ENCODE peak calls at places on chromosomes 3 and 15, in six cellular contexts. One of them, this sample, is unnamed.

GRCh38 chr3:147007736-147008245 is 398.6 kb downstream of the ZIC4 start:
- DNase-seq in trophoblast cell: peak; percentile 92
- DNase-seq in H9: no peak
- DNase-seq in neuronal stem cell: no peak
- DNase-seq in H1: no peak
- DNase-seq in IMR-90: no peak
- DNase-seq in this sample: no peak

GRCh38 chr3:188198001-188198400 is 44.0 kb downstream of the LPP start:
- DNase-seq in trophoblast cell: no peak
- DNase-seq in IMR-90: no peak
- DNase-seq in H9: no peak
- DNase-seq in H1: no peak
- DNase-seq in neuronal stem cell: no peak
- DNase-seq in this sample: no peak

GRCh38 chr3:105365536-105366301 is 990 bp upstream of the ALCAM start:
- DNase-seq in H9: peak; percentile 28
- DNase-seq in trophoblast cell: peak; percentile 27
- DNase-seq in IMR-90: peak; percentile 67
- DNase-seq in neuronal stem cell: peak; percentile 21
- DNase-seq in H1: no peak
- DNase-seq in this sample: peak; percentile 80

GRCh38 chr3:118098818-118099217 is 935.8 kb downstream of the IGSF11 start:
- DNase-seq in neuronal stem cell: no peak
- DNase-seq in H1: no peak
- DNase-seq in IMR-90: peak; percentile 6
- DNase-seq in trophoblast cell: no peak
- DNase-seq in H9: no peak
- DNase-seq in this sample: no peak

GRCh38 chr3:101156787-101157345 is 163.5 kb downstream of the IMPG2 start:
- DNase-seq in H1: no peak
- DNase-seq in trophoblast cell: no peak
- DNase-seq in IMR-90: no peak
- DNase-seq in H9: no peak
- DNase-seq in neuronal stem cell: no peak
- DNase-seq in this sample: no peak

GRCh38 chr3:109275702-109276293 is 40.5 kb downstream of the DPPA2 start:
- DNase-seq in IMR-90: peak; percentile 37
- DNase-seq in H9: peak; percentile 56
- DNase-seq in trophoblast cell: peak; percentile 73
- DNase-seq in H1: peak; percentile 63
- DNase-seq in neuronal stem cell: peak; percentile 56
- DNase-seq in this sample: peak; percentile 57

GRCh38 chr3:101962055-101962454 is 112.7 kb downstream of the NFKBIZ start:
- DNase-seq in IMR-90: peak; percentile 59
- DNase-seq in H1: no peak
- DNase-seq in trophoblast cell: no peak
- DNase-seq in neuronal stem cell: no peak
- DNase-seq in H9: no peak
- DNase-seq in this sample: peak; percentile 23

GRCh38 chr3:56366641-56366984 is 101.7 kb downstream of the ERC2 start:
- DNase-seq in H1: no peak
- DNase-seq in H9: no peak
- DNase-seq in trophoblast cell: no peak
- DNase-seq in IMR-90: no peak
- DNase-seq in neuronal stem cell: no peak
- DNase-seq in this sample: peak; percentile 14

GRCh38 chr15:40340038-40340739 is 550 bp downstream of the CCDC9B start:
- DNase-seq in IMR-90: peak; percentile 73
- DNase-seq in neuronal stem cell: no peak
- DNase-seq in H1: peak; percentile 56
- DNase-seq in H9: no peak
- DNase-seq in trophoblast cell: peak; percentile 73
- DNase-seq in this sample: peak; percentile 77

GRCh38 chr15:42736178-42736792 is 643 bp downstream of the CDAN1 start:
- DNase-seq in H1: no peak
- DNase-seq in neuronal stem cell: no peak
- DNase-seq in H9: no peak
- DNase-seq in trophoblast cell: peak; percentile 21
- DNase-seq in IMR-90: no peak
- DNase-seq in this sample: peak; percentile 17

GRCh38 chr3:52792413-52792812 is 2.2 kb upstream of the ITIH3 start:
- DNase-seq in trophoblast cell: no peak
- DNase-seq in H1: peak; percentile 69
- DNase-seq in IMR-90: no peak
- DNase-seq in neuronal stem cell: no peak
- DNase-seq in H9: peak; percentile 56
- DNase-seq in this sample: no peak

GRCh38 chr3:48420561-48420960 is 9.3 kb downstream of the PLXNB1 start:
- DNase-seq in trophoblast cell: no peak
- DNase-seq in IMR-90: no peak
- DNase-seq in H1: no peak
- DNase-seq in neuronal stem cell: no peak
- DNase-seq in H9: no peak
- DNase-seq in this sample: no peak

GRCh38 chr15:38814891-38815290 is 250.3 kb upstream of the RASGRP1 start:
- DNase-seq in trophoblast cell: no peak
- DNase-seq in H1: no peak
- DNase-seq in H9: no peak
- DNase-seq in IMR-90: no peak
- DNase-seq in neuronal stem cell: no peak
- DNase-seq in this sample: no peak

GRCh38 chr3:139533781-139534443 is 5.6 kb downstream of the RBP1 start:
- DNase-seq in H1: no peak
- DNase-seq in trophoblast cell: no peak
- DNase-seq in IMR-90: peak; percentile 65
- DNase-seq in H9: no peak
- DNase-seq in neuronal stem cell: no peak
- DNase-seq in this sample: peak; percentile 4

GRCh38 chr3:76990606-76991005 is 49.3 kb upstream of the ROBO2 start:
- DNase-seq in H1: no peak
- DNase-seq in trophoblast cell: no peak
- DNase-seq in H9: no peak
- DNase-seq in IMR-90: no peak
- DNase-seq in neuronal stem cell: no peak
- DNase-seq in this sample: no peak

GRCh38 chr3:57079221-57079831 is 18.9 kb downstream of the SPATA12 start:
- DNase-seq in trophoblast cell: peak; percentile 55
- DNase-seq in H1: no peak
- DNase-seq in neuronal stem cell: peak; percentile 56
- DNase-seq in IMR-90: no peak
- DNase-seq in H9: peak; percentile 80
- DNase-seq in this sample: peak; percentile 38

GRCh38 chr3:153142961-153143360 is 19.1 kb upstream of the RAP2B start:
- DNase-seq in H1: no peak
- DNase-seq in neuronal stem cell: no peak
- DNase-seq in H9: no peak
- DNase-seq in IMR-90: peak; percentile 56
- DNase-seq in trophoblast cell: no peak
- DNase-seq in this sample: no peak

GRCh38 chr3:188554404-188554803 is 400.4 kb downstream of the LPP start:
- DNase-seq in H9: no peak
- DNase-seq in trophoblast cell: no peak
- DNase-seq in H1: no peak
- DNase-seq in neuronal stem cell: no peak
- DNase-seq in IMR-90: peak; percentile 76
- DNase-seq in this sample: no peak

DNA sequence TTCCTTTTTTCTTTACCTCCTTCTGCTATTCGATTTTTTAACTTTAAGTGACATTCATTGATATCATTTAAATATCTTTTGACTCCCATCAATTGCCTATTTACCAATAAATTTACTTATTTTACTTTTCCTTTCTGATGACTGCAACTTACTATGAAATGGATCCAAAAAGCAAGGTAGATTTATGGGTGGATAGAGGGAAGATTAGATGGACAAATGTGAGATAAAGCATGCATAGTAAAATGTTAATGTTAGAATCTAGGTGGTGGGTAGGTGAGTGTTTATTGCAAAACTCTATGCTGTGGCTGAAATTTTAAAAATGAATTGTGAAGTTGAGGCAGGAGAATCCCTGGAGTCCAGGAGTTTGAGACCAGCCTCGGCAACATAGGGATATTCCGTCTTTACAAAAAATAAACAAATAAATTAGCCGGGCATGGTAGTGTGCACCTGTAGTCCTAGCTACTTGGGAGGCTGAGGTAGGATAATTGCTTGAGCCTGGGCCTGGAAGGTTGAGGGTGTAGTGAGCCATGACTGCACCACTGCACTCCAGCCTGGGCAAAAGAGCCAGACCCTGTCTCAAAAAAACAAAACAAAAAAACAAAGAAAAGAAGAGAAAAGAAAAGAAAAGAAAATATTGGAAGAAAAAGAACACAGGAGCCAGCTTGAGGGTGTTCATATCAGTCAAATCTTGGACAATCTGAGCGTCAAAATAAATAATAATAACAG is 6.1 kb upstream of the PDCD6IP start:
- DNase-seq in trophoblast cell: no peak
- DNase-seq in IMR-90: no peak
- DNase-seq in neuronal stem cell: no peak
- DNase-seq in H9: no peak
- DNase-seq in H1: no peak
- DNase-seq in this sample: no peak
- H3K23ac ChIP-seq in trophoblast cell: no peak overlapping the region
- H3K23ac ChIP-seq in IMR-90: no peak overlapping the region
- H3K23ac ChIP-seq in neuronal stem cell: no peak overlapping the region
- H3K23ac ChIP-seq in H9: no peak overlapping the region
- H3K23ac ChIP-seq in H1: no peak overlapping the region
- H3K23ac ChIP-seq in this sample: no peak overlapping the region

DNA sequence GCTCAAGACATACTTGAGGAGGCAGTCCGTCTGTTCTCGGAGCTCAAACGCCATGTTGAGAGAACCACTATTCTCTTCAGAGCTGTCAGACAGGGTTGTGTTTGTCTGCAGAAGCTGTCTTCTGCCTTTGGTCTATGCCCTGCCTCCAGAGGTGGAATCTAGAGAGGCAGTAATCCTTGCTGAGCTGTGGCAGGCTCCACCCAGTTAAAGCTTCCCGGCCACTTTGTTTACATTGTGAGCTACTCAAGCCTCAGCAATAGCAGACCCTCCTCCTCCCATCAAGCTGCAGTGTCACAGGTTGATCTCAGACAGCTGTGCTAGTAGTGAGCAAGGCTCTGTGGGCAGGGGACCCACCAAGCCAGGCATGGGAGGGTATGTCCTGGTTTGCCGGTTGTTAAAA is 8.9 kb downstream of the OR5AC2 start:
- DNase-seq in trophoblast cell: no peak
- DNase-seq in IMR-90: no peak
- DNase-seq in H9: no peak
- DNase-seq in neuronal stem cell: no peak
- DNase-seq in H1: no peak
- DNase-seq in this sample: no peak
- H2AFZ ChIP-seq in trophoblast cell: no peak overlapping the region
- H2AFZ ChIP-seq in IMR-90: no peak overlapping the region
- H2AFZ ChIP-seq in H9: no peak overlapping the region
- H2AFZ ChIP-seq in neuronal stem cell: peak overlapping the region; percentile 35
- H2AFZ ChIP-seq in H1: no peak overlapping the region
- H2AFZ ChIP-seq in this sample: no peak overlapping the region

GRCh38 chr15:92162657-92163056 is 231.0 kb upstream of the ST8SIA2 start:
- DNase-seq in IMR-90: no peak
- DNase-seq in H9: no peak
- DNase-seq in neuronal stem cell: no peak
- DNase-seq in trophoblast cell: no peak
- DNase-seq in H1: no peak
- DNase-seq in this sample: no peak

GRCh38 chr15:92163641-92164040 is 230.0 kb upstream of the ST8SIA2 start:
- DNase-seq in H9: peak; percentile 56
- DNase-seq in trophoblast cell: no peak
- DNase-seq in neuronal stem cell: no peak
- DNase-seq in IMR-90: no peak
- DNase-seq in H1: no peak
- DNase-seq in this sample: no peak

GRCh38 chr15:92166029-92166428 is 227.7 kb upstream of the ST8SIA2 start:
- DNase-seq in H9: no peak
- DNase-seq in neuronal stem cell: no peak
- DNase-seq in H1: no peak
- DNase-seq in IMR-90: no peak
- DNase-seq in trophoblast cell: no peak
- DNase-seq in this sample: no peak

GRCh38 chr15:92165001-92165346 is 228.7 kb upstream of the ST8SIA2 start:
- DNase-seq in H1: no peak
- DNase-seq in H9: no peak
- DNase-seq in trophoblast cell: no peak
- DNase-seq in neuronal stem cell: no peak
- DNase-seq in IMR-90: no peak
- DNase-seq in this sample: no peak

DNA sequence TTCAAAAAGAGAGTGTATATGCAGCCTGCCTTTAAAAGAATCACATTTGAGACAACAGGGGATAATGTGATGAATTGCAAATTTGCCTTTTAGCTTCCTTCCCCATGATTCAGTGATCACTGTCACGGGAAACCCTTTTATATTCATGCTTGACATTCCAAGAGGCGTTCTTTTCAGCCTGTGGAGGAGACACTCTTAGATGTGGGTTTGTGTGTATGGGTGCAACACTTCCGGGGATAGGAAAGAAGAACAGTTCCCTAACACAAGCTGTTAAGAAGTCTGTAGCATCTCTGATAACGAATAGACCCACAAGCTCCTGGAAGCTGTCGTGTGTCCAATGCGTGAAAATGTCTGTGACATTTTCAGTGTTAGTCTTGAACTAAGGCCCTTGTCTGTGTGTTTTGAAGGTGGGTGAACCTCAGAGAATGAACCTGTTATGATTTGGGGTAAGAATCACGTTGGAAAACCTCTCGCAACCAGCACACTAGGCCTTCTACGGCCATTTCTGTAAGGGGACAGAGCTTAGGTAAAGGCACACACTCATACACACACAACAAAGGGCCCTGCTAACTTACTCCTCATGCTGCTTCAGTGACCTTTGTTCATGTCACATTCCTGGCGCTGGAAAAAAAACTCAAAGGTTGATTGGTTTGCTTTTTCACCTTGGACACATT is 229.2 kb upstream of the ST8SIA2 start:
- DNase-seq in neuronal stem cell: peak; percentile 41
- DNase-seq in H1: no peak
- DNase-seq in trophoblast cell: peak; percentile 20
- DNase-seq in H9: no peak
- DNase-seq in IMR-90: peak; percentile 20
- DNase-seq in this sample: peak; percentile 0
- H2BK5ac ChIP-seq in neuronal stem cell: no peak overlapping the region
- H2BK5ac ChIP-seq in H1: peak overlapping the region; percentile 93
- H2BK5ac ChIP-seq in trophoblast cell: no peak overlapping the region
- H2BK5ac ChIP-seq in H9: no peak overlapping the region
- H2BK5ac ChIP-seq in IMR-90: no peak overlapping the region
- H2BK5ac ChIP-seq in this sample: no peak overlapping the region

GRCh38 chr3:123325766-123326256 is 123.1 kb downstream of the ADCY5 start:
- DNase-seq in IMR-90: no peak
- DNase-seq in trophoblast cell: no peak
- DNase-seq in neuronal stem cell: no peak
- DNase-seq in H9: no peak
- DNase-seq in H1: no peak
- DNase-seq in this sample: no peak

GRCh38 chr3:123322866-123323265 is 121.1 kb downstream of the SEC22A start:
- DNase-seq in H1: no peak
- DNase-seq in neuronal stem cell: no peak
- DNase-seq in trophoblast cell: no peak
- DNase-seq in IMR-90: no peak
- DNase-seq in H9: no peak
- DNase-seq in this sample: no peak

GRCh38 chr3:123323781-123324180 is 122.0 kb downstream of the SEC22A start:
- DNase-seq in neuronal stem cell: no peak
- DNase-seq in H9: no peak
- DNase-seq in trophoblast cell: no peak
- DNase-seq in H1: no peak
- DNase-seq in IMR-90: no peak
- DNase-seq in this sample: no peak

GRCh38 chr3:123326531-123326930 is 122.4 kb downstream of the ADCY5 start:
- DNase-seq in IMR-90: no peak
- DNase-seq in trophoblast cell: no peak
- DNase-seq in neuronal stem cell: no peak
- DNase-seq in H1: no peak
- DNase-seq in H9: no peak
- DNase-seq in this sample: no peak

GRCh38 chr3:123324880-123325765 is 123.4 kb downstream of the SEC22A start:
- DNase-seq in neuronal stem cell: no peak
- DNase-seq in H9: no peak
- DNase-seq in trophoblast cell: no peak
- DNase-seq in H1: no peak
- DNase-seq in IMR-90: no peak
- DNase-seq in this sample: no peak
- H3K23ac ChIP-seq in neuronal stem cell: peak overlapping the region; percentile 47
- H3K23ac ChIP-seq in H9: no peak overlapping the region
- H3K23ac ChIP-seq in trophoblast cell: no peak overlapping the region
- H3K23ac ChIP-seq in H1: no peak overlapping the region
- H3K23ac ChIP-seq in IMR-90: no peak overlapping the region
- H3K23ac ChIP-seq in this sample: no peak overlapping the region

This sample was measured in mesenchymal stem cell.